ENCODE peak calls at places on chromosome 1, in six cellular contexts. J, Q, Y, K, R and I are unnamed samples.

GRCh38 chr1:184958554-184959353 is 15.6 kb downstream of the NIBAN1 start:
- DNase-seq in J (no peak), Q (no peak), Y (no peak), K (no peak), R (no peak), I (no peak)

GRCh38 chr1:2234762-2235113 is 6.6 kb downstream of the SKI start:
- DNase-seq in J (no peak), Q (peak; percentile 69), Y (no peak), K (no peak), R (no peak), I (no peak)

GRCh38 chr1:23362218-23362713 is 7.4 kb downstream of the ZNF436 start:
- DNase-seq in J (no peak), Q (no peak), Y (no peak), K (no peak), R (no peak), I (no peak)

GRCh38 chr1:20770314-20771087 is 16.6 kb downstream of the HP1BP3 start:
- DNase-seq in J (no peak), Q (no peak), Y (no peak), K (no peak), R (no peak), I (no peak)

GRCh38 chr1:160205974-160206369 is 788 bp downstream of the PEA15 start:
- DNase-seq in J (peak; percentile 51), Q (no peak), Y (peak; percentile 49), K (peak; percentile 52), R (peak; percentile 47), I (peak; percentile 76)

GRCh38 chr1:180278791-180279432 is 48.8 kb downstream of the LHX4 start:
- DNase-seq in J (no peak), Q (no peak), Y (no peak), K (no peak), R (no peak), I (no peak)

GRCh38 chr1:110336300-110337039 is 2.7 kb upstream of the RBM15 start:
- DNase-seq in J (no peak), Q (no peak), Y (no peak), K (no peak), R (peak; percentile 27), I (no peak)

GRCh38 chr1:44485933-44486475 is 80.9 kb downstream of the RNF220 start:
- DNase-seq in J (no peak), Q (no peak), Y (no peak), K (no peak), R (no peak), I (no peak)

GRCh38 chr1:182134257-182134656 is 72.7 kb upstream of the ZNF648 start:
- DNase-seq in J (no peak), Q (no peak), Y (no peak), K (no peak), R (no peak), I (no peak)

GRCh38 chr1:53644496-53644895 is 94.5 kb downstream of the GLIS1 start:
- DNase-seq in J (no peak), Q (no peak), Y (no peak), K (no peak), R (no peak), I (no peak)

GRCh38 chr1:172931846-172932245 is 118.9 kb downstream of the TNFSF18 start:
- DNase-seq in J (no peak), Q (no peak), Y (no peak), K (no peak), R (no peak), I (no peak)

GRCh38 chr1:161258439-161259386 is at the start of gene PCP4L1:
- DNase-seq in J (peak; percentile 71), Q (peak; percentile 68), Y (peak; percentile 92), K (peak; percentile 78), R (peak; percentile 37), I (peak; percentile 71)

GRCh38 chr1:52404975-52405338 is 555 bp downstream of the PRPF38A start:
- DNase-seq in J (no peak), Q (no peak), Y (no peak), K (no peak), R (no peak), I (no peak)
- TF ChIP-seq CTCF in J (no peak), Q (no peak), Y (no peak), K (no peak), R (no peak), I (no peak)

GRCh38 chr1:35470964-35471613 is 86.1 kb downstream of the KIAA0319L start:
- DNase-seq in J (no peak), Q (no peak), Y (peak; percentile 12), K (peak; percentile 22), R (no peak), I (no peak)
- H3K4me3 ChIP-seq in J (no peak overlapping the region), Q (no peak overlapping the region), Y (no peak overlapping the region), K (no peak overlapping the region), R (no peak overlapping the region), I (no peak overlapping the region)

DNA sequence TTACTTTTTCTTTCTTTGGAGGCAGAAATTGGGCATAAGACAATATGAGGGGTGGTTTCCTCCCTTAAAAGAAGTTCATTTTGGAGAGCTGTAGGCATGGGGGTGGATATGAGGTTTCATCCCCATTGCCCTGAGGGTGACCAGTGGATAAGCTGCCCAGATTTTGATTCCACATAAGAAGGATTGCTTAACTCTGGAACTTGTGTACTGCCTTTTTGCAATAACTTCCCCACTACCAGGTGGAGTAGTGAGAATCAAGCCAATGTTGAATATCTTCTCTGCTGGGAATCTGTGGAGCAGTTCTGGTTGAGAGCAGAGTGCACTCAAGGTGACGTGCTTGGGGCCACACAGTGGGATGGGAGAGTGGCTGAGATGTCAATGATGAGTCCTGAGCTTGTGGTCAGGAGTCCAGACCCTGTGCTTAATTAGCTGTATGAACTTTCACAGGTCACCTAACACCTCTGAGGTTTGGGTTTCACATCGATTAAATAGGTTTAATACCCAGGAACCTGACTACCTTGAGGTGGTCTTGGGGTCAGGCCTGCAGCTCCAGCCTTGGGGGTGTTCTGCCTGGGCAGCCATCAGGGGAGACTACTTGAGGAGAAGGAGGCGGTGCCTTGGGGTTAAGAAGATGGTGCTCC is 152.9 kb downstream of the FCRL5 start:
- DNase-seq in J (no peak), Q (no peak), Y (no peak), K (peak; percentile 23), R (no peak), I (no peak)
- TF ChIP-seq CTCF in J (no peak), Q (no peak), Y (no peak), K (no peak), R (no peak), I (no peak)

GRCh38 chr1:208238710-208239517 is 5.3 kb downstream of the PLXNA2 start:
- DNase-seq in J (no peak), Q (no peak), Y (peak; percentile 74), K (peak; percentile 83), R (no peak), I (peak; percentile 93)

GRCh38 chr1:208239518-208240381 is 4.4 kb downstream of the PLXNA2 start:
- DNase-seq in J (no peak), Q (no peak), Y (peak; percentile 35), K (no peak), R (peak; percentile 77), I (no peak)

GRCh38 chr1:208242186-208242585 is 2.0 kb downstream of the PLXNA2 start:
- DNase-seq in J (no peak), Q (no peak), Y (no peak), K (no peak), R (no peak), I (no peak)

GRCh38 chr1:208241541-208241940 is 2.6 kb downstream of the PLXNA2 start:
- DNase-seq in J (no peak), Q (no peak), Y (no peak), K (no peak), R (no peak), I (no peak)

GRCh38 chr1:208240698-208241355 is 3.4 kb downstream of the PLXNA2 start:
- DNase-seq in J (no peak), Q (no peak), Y (no peak), K (no peak), R (no peak), I (no peak)
- H3K4me3 ChIP-seq in J (no peak overlapping the region), Q (peak overlapping the region; percentile 94), Y (no peak overlapping the region), K (no peak overlapping the region), R (no peak overlapping the region), I (no peak overlapping the region)

DNA sequence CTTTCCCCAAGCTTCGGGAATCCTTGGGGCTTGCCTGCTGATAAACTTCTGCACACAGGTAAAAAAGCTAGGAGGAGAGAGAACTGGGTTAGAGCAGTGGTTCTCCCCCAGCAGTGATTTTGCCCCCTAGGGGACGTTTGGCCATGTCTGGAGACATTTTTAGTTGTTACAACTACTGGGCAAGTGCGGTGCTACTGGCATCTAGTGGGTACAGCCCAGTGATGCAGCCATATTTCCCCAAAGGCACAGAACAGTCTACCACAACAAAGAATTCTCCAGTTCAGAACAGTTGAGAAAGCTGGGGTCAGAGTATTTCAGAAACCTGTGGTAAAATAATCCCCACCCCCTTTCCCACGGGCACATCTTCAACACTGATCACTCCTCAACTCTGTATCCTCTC is 41.3 kb downstream of the LRRC71 start:
- DNase-seq in J (no peak), Q (no peak), Y (peak; percentile 16), K (no peak), R (no peak), I (no peak)
- TF ChIP-seq CTCF in J (peak; percentile 45), Q (no peak), Y (peak; percentile 33), K (peak; percentile 29), R (no peak), I (peak; percentile 9)

DNA sequence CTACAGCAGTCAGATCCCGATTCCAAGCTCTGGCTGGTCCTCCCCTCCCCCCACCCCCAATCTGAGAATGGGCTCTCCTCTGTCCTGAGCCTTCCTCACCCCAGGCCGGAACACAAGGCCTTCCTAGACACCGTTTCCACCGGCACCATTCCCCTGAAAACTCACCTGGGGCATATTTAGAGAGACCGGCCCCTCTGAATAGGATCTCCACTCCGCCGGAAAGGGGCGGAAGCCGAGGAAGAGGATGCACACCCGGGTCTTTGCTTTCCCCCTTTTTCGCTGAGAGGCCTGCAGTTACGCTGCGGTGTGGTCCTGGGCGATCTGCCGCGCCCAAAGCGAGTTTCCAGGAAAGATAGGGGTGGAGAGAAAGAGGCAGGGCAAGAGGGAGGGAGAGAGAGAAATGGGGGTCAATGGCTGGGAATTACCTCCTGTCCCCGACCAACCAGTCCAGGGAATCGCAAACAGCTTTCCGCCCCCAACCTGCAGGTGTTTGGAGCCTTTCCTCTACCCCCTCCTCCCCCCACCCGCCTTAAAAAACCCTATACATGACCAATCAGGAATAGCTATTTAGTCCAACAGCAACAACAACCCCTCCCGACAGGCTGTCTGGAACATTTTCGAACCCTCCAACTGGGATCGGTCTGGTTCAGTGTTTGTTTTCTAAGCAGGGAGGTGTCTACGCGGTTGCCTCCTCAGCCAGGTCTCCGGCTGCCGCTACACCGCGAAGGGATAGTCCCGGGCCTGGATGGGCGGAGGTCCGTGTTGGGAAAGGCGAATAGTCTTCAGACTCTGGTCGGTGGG is 2.8 kb downstream of the TAL1 start:
- DNase-seq in J (no peak), Q (no peak), Y (peak; percentile 64), K (no peak), R (no peak), I (no peak)
- H3K4me3 ChIP-seq in J (no peak overlapping the region), Q (peak overlapping the region; percentile 56), Y (no peak overlapping the region), K (no peak overlapping the region), R (no peak overlapping the region), I (no peak overlapping the region)

GRCh38 chr1:9942939-9943807 is at the start of the genes LZIC and NMNAT1:
- DNase-seq in J (peak; percentile 97), Q (peak; percentile 95), Y (peak; percentile 97), K (peak; percentile 96), R (peak; percentile 95), I (peak; percentile 96)
- TF ChIP-seq CTCF in J (no peak), Q (no peak), Y (no peak), K (no peak), R (no peak), I (no peak)

GRCh38 chr1:41438711-41439110 is 45.8 kb downstream of the EDN2 start:
- DNase-seq in J (no peak), Q (no peak), Y (no peak), K (no peak), R (no peak), I (no peak)
- H3K4me3 ChIP-seq in J (no peak overlapping the region), Q (no peak overlapping the region), Y (no peak overlapping the region), K (no peak overlapping the region), R (no peak overlapping the region), I (no peak overlapping the region)